ENCODE peak calls at places on chromosome 2, in ten cellular contexts. One of them, this sample, is unnamed.
A peak's percentile ranks its signal among the peaks of the same experiment; 100 is the strongest.

GRCh38 chr2:226767056-226767813 is 32.4 kb downstream of the IRS1 start:
- DNase-seq in glomerular endothelial cell: no peak
- DNase-seq in transverse colon: no peak
- DNase-seq in HTR-8/SVneo: no peak
- DNase-seq in ELR: no peak
- DNase-seq in globus pallidus: no peak
- DNase-seq in ecto neural progenitor cell: no peak
- DNase-seq in A172: no peak
- DNase-seq in AML-193: no peak
- DNase-seq in PC-3: no peak
- DNase-seq in this sample: no peak

GRCh38 chr2:240203842-240204270 is 63.4 kb upstream of the OTOS start:
- DNase-seq in transverse colon: no peak
- DNase-seq in ELR: no peak
- DNase-seq in HTR-8/SVneo: no peak
- DNase-seq in AML-193: no peak
- DNase-seq in glomerular endothelial cell: no peak
- DNase-seq in globus pallidus: no peak
- DNase-seq in A172: no peak
- DNase-seq in PC-3: no peak
- DNase-seq in ecto neural progenitor cell: no peak
- DNase-seq in this sample: no peak

GRCh38 chr2:177165103-177165583 is 47.5 kb upstream of the HNRNPA3 start:
- DNase-seq in HTR-8/SVneo: no peak
- DNase-seq in AML-193: peak; percentile 53
- DNase-seq in ELR: peak; percentile 67
- DNase-seq in ecto neural progenitor cell: no peak
- DNase-seq in PC-3: peak; percentile 33
- DNase-seq in A172: peak; percentile 37
- DNase-seq in transverse colon: peak; percentile 24
- DNase-seq in globus pallidus: peak; percentile 83
- DNase-seq in glomerular endothelial cell: no peak
- DNase-seq in this sample: peak; percentile 49

GRCh38 chr2:11573418-11574175 is 39.8 kb downstream of the GREB1 start:
- DNase-seq in transverse colon: no peak
- DNase-seq in AML-193: no peak
- DNase-seq in A172: peak; percentile 94
- DNase-seq in glomerular endothelial cell: no peak
- DNase-seq in ecto neural progenitor cell: no peak
- DNase-seq in globus pallidus: no peak
- DNase-seq in PC-3: peak; percentile 14
- DNase-seq in ELR: peak; percentile 63
- DNase-seq in HTR-8/SVneo: peak; percentile 74
- DNase-seq in this sample: peak; percentile 54

GRCh38 chr2:137888845-137889244 is 75.4 kb upstream of the HNMT start:
- DNase-seq in glomerular endothelial cell: no peak
- DNase-seq in globus pallidus: peak; percentile 3
- DNase-seq in PC-3: peak; percentile 66
- DNase-seq in transverse colon: peak; percentile 29
- DNase-seq in ELR: peak; percentile 30
- DNase-seq in HTR-8/SVneo: peak; percentile 14
- DNase-seq in ecto neural progenitor cell: peak; percentile 60
- DNase-seq in AML-193: no peak
- DNase-seq in A172: peak; percentile 57
- DNase-seq in this sample: no peak

GRCh38 chr2:70111752-70112591 is 24.7 kb downstream of the PCBP1 start:
- DNase-seq in A172: no peak
- DNase-seq in globus pallidus: no peak
- DNase-seq in PC-3: no peak
- DNase-seq in transverse colon: no peak
- DNase-seq in AML-193: no peak
- DNase-seq in glomerular endothelial cell: no peak
- DNase-seq in ELR: peak; percentile 39
- DNase-seq in HTR-8/SVneo: no peak
- DNase-seq in ecto neural progenitor cell: no peak
- DNase-seq in this sample: peak; percentile 75

GRCh38 chr2:109473616-109474318 is 140.0 kb downstream of the SEPTIN10 start:
- DNase-seq in AML-193: no peak
- DNase-seq in glomerular endothelial cell: no peak
- DNase-seq in ELR: no peak
- DNase-seq in ecto neural progenitor cell: no peak
- DNase-seq in transverse colon: peak; percentile 33
- DNase-seq in globus pallidus: no peak
- DNase-seq in A172: no peak
- DNase-seq in PC-3: no peak
- DNase-seq in HTR-8/SVneo: no peak
- DNase-seq in this sample: no peak

GRCh38 chr2:233037078-233037477 is 4.6 kb downstream of the NEU2 start:
- DNase-seq in AML-193: no peak
- DNase-seq in ecto neural progenitor cell: no peak
- DNase-seq in glomerular endothelial cell: no peak
- DNase-seq in PC-3: peak; percentile 88
- DNase-seq in transverse colon: no peak
- DNase-seq in globus pallidus: no peak
- DNase-seq in A172: peak; percentile 65
- DNase-seq in HTR-8/SVneo: no peak
- DNase-seq in ELR: peak; percentile 67
- DNase-seq in this sample: peak; percentile 53

GRCh38 chr2:96102596-96103387 is 13.6 kb downstream of the ADRA2B start:
- DNase-seq in A172: no peak
- DNase-seq in ELR: no peak
- DNase-seq in globus pallidus: no peak
- DNase-seq in PC-3: no peak
- DNase-seq in AML-193: no peak
- DNase-seq in ecto neural progenitor cell: no peak
- DNase-seq in HTR-8/SVneo: no peak
- DNase-seq in glomerular endothelial cell: no peak
- DNase-seq in transverse colon: peak; percentile 2
- DNase-seq in this sample: no peak

GRCh38 chr2:58798787-58799186 is 557.7 kb upstream of the FANCL start:
- DNase-seq in globus pallidus: no peak
- DNase-seq in ELR: no peak
- DNase-seq in glomerular endothelial cell: no peak
- DNase-seq in A172: no peak
- DNase-seq in AML-193: no peak
- DNase-seq in HTR-8/SVneo: no peak
- DNase-seq in transverse colon: no peak
- DNase-seq in ecto neural progenitor cell: no peak
- DNase-seq in PC-3: no peak
- DNase-seq in this sample: no peak

GRCh38 chr2:79530443-79530842 is 17.6 kb downstream of the CTNNA2 start:
- DNase-seq in ecto neural progenitor cell: no peak
- DNase-seq in AML-193: no peak
- DNase-seq in PC-3: peak; percentile 3
- DNase-seq in HTR-8/SVneo: no peak
- DNase-seq in ELR: peak; percentile 33
- DNase-seq in transverse colon: no peak
- DNase-seq in A172: peak; percentile 19
- DNase-seq in globus pallidus: peak; percentile 40
- DNase-seq in glomerular endothelial cell: no peak
- DNase-seq in this sample: peak; percentile 1

GRCh38 chr2:5322414-5322813 is 369.8 kb upstream of the SOX11 start:
- DNase-seq in A172: no peak
- DNase-seq in HTR-8/SVneo: no peak
- DNase-seq in globus pallidus: no peak
- DNase-seq in ELR: no peak
- DNase-seq in glomerular endothelial cell: no peak
- DNase-seq in AML-193: no peak
- DNase-seq in PC-3: no peak
- DNase-seq in ecto neural progenitor cell: no peak
- DNase-seq in transverse colon: no peak
- DNase-seq in this sample: no peak

GRCh38 chr2:71126957-71127356 is 3.1 kb downstream of the MCEE start:
- DNase-seq in HTR-8/SVneo: no peak
- DNase-seq in transverse colon: no peak
- DNase-seq in PC-3: no peak
- DNase-seq in glomerular endothelial cell: no peak
- DNase-seq in A172: no peak
- DNase-seq in ELR: no peak
- DNase-seq in AML-193: no peak
- DNase-seq in globus pallidus: no peak
- DNase-seq in ecto neural progenitor cell: no peak
- DNase-seq in this sample: no peak

GRCh38 chr2:96907405-96908041 is 37.6 kb upstream of the SEMA4C start:
- DNase-seq in ecto neural progenitor cell: peak; percentile 85
- DNase-seq in HTR-8/SVneo: no peak
- DNase-seq in ELR: no peak
- DNase-seq in transverse colon: peak; percentile 63
- DNase-seq in glomerular endothelial cell: no peak
- DNase-seq in PC-3: no peak
- DNase-seq in AML-193: no peak
- DNase-seq in A172: no peak
- DNase-seq in globus pallidus: peak; percentile 70
- DNase-seq in this sample: peak; percentile 81

GRCh38 chr2:237691200-237691907 is 64.0 kb downstream of the LRRFIP1 start:
- DNase-seq in globus pallidus: no peak
- DNase-seq in PC-3: peak; percentile 24
- DNase-seq in HTR-8/SVneo: peak; percentile 89
- DNase-seq in AML-193: no peak
- DNase-seq in ecto neural progenitor cell: peak; percentile 76
- DNase-seq in transverse colon: peak; percentile 56
- DNase-seq in ELR: no peak
- DNase-seq in A172: no peak
- DNase-seq in glomerular endothelial cell: no peak
- DNase-seq in this sample: no peak

GRCh38 chr2:23385748-23386421 is 906 bp downstream of the KLHL29 start:
- DNase-seq in PC-3: no peak
- DNase-seq in A172: no peak
- DNase-seq in transverse colon: no peak
- DNase-seq in ELR: peak; percentile 45
- DNase-seq in glomerular endothelial cell: no peak
- DNase-seq in HTR-8/SVneo: peak; percentile 41
- DNase-seq in ecto neural progenitor cell: peak; percentile 59
- DNase-seq in AML-193: no peak
- DNase-seq in globus pallidus: no peak
- DNase-seq in this sample: peak; percentile 34

GRCh38 chr2:115303-115702 is 69.0 kb upstream of the FAM110C start:
- DNase-seq in AML-193: no peak
- DNase-seq in glomerular endothelial cell: no peak
- DNase-seq in transverse colon: no peak
- DNase-seq in A172: peak; percentile 26
- DNase-seq in globus pallidus: no peak
- DNase-seq in ELR: no peak
- DNase-seq in PC-3: peak; percentile 64
- DNase-seq in HTR-8/SVneo: no peak
- DNase-seq in ecto neural progenitor cell: no peak
- DNase-seq in this sample: no peak

GRCh38 chr2:238963970-238964331 is 116.1 kb downstream of the TWIST2 start:
- DNase-seq in glomerular endothelial cell: no peak
- DNase-seq in transverse colon: no peak
- DNase-seq in A172: no peak
- DNase-seq in ELR: no peak
- DNase-seq in AML-193: no peak
- DNase-seq in globus pallidus: no peak
- DNase-seq in PC-3: no peak
- DNase-seq in HTR-8/SVneo: no peak
- DNase-seq in ecto neural progenitor cell: no peak
- DNase-seq in this sample: no peak

GRCh38 chr2:139259422-139260051 is 479.3 kb upstream of the NXPH2 start:
- DNase-seq in ecto neural progenitor cell: no peak
- DNase-seq in PC-3: no peak
- DNase-seq in ELR: no peak
- DNase-seq in HTR-8/SVneo: no peak
- DNase-seq in glomerular endothelial cell: no peak
- DNase-seq in AML-193: no peak
- DNase-seq in globus pallidus: no peak
- DNase-seq in A172: no peak
- DNase-seq in transverse colon: no peak
- DNase-seq in this sample: no peak

GRCh38 chr2:239521518-239521815 is 120.6 kb upstream of the HDAC4 start:
- DNase-seq in glomerular endothelial cell: no peak
- DNase-seq in ELR: no peak
- DNase-seq in PC-3: no peak
- DNase-seq in A172: no peak
- DNase-seq in HTR-8/SVneo: no peak
- DNase-seq in AML-193: no peak
- DNase-seq in transverse colon: no peak
- DNase-seq in ecto neural progenitor cell: no peak
- DNase-seq in globus pallidus: no peak
- DNase-seq in this sample: no peak

GRCh38 chr2:159961005-159961404 is 101.4 kb downstream of the PLA2R1 start:
- DNase-seq in glomerular endothelial cell: no peak
- DNase-seq in ELR: peak; percentile 11
- DNase-seq in globus pallidus: no peak
- DNase-seq in A172: peak; percentile 14
- DNase-seq in ecto neural progenitor cell: no peak
- DNase-seq in AML-193: no peak
- DNase-seq in HTR-8/SVneo: no peak
- DNase-seq in PC-3: peak; percentile 39
- DNase-seq in transverse colon: no peak
- DNase-seq in this sample: peak; percentile 18

GRCh38 chr2:233448220-233448559 is 93.9 kb downstream of the DGKD start:
- DNase-seq in glomerular endothelial cell: no peak
- DNase-seq in A172: no peak
- DNase-seq in globus pallidus: no peak
- DNase-seq in transverse colon: no peak
- DNase-seq in PC-3: peak; percentile 17
- DNase-seq in ecto neural progenitor cell: no peak
- DNase-seq in HTR-8/SVneo: no peak
- DNase-seq in AML-193: no peak
- DNase-seq in ELR: peak; percentile 40
- DNase-seq in this sample: no peak

GRCh38 chr2:113167115-113167932 is 6.4 kb upstream of the PSD4 start:
- DNase-seq in globus pallidus: no peak
- DNase-seq in AML-193: no peak
- DNase-seq in HTR-8/SVneo: no peak
- DNase-seq in A172: no peak
- DNase-seq in PC-3: no peak
- DNase-seq in ELR: no peak
- DNase-seq in transverse colon: peak; percentile 82
- DNase-seq in glomerular endothelial cell: no peak
- DNase-seq in ecto neural progenitor cell: no peak
- DNase-seq in this sample: peak; percentile 27

GRCh38 chr2:60958800-60959199 is 58.7 kb upstream of the PEX13 start:
- DNase-seq in ELR: peak; percentile 64
- DNase-seq in HTR-8/SVneo: no peak
- DNase-seq in AML-193: no peak
- DNase-seq in globus pallidus: no peak
- DNase-seq in ecto neural progenitor cell: no peak
- DNase-seq in PC-3: peak; percentile 78
- DNase-seq in transverse colon: no peak
- DNase-seq in glomerular endothelial cell: peak; percentile 68
- DNase-seq in A172: peak; percentile 53
- DNase-seq in this sample: peak; percentile 64

GRCh38 chr2:240850756-240851077 is 17.9 kb upstream of the AGXT start:
- DNase-seq in transverse colon: no peak
- DNase-seq in ELR: no peak
- DNase-seq in glomerular endothelial cell: no peak
- DNase-seq in ecto neural progenitor cell: no peak
- DNase-seq in PC-3: no peak
- DNase-seq in HTR-8/SVneo: no peak
- DNase-seq in A172: no peak
- DNase-seq in globus pallidus: no peak
- DNase-seq in AML-193: no peak
- DNase-seq in this sample: no peak

GRCh38 chr2:79432731-79433146 is 80.1 kb upstream of the CTNNA2 start:
- DNase-seq in A172: no peak
- DNase-seq in HTR-8/SVneo: no peak
- DNase-seq in ecto neural progenitor cell: no peak
- DNase-seq in AML-193: no peak
- DNase-seq in PC-3: no peak
- DNase-seq in transverse colon: no peak
- DNase-seq in globus pallidus: peak; percentile 73
- DNase-seq in ELR: no peak
- DNase-seq in glomerular endothelial cell: no peak
- DNase-seq in this sample: no peak

GRCh38 chr2:230898016-230898415 is 27.0 kb downstream of the GPR55 start:
- DNase-seq in ELR: no peak
- DNase-seq in ecto neural progenitor cell: peak; percentile 41
- DNase-seq in transverse colon: peak; percentile 5
- DNase-seq in PC-3: no peak
- DNase-seq in glomerular endothelial cell: no peak
- DNase-seq in AML-193: no peak
- DNase-seq in HTR-8/SVneo: no peak
- DNase-seq in globus pallidus: no peak
- DNase-seq in A172: no peak
- DNase-seq in this sample: no peak

GRCh38 chr2:238106698-238107524 is 6.8 kb downstream of the ESPNL start:
- DNase-seq in glomerular endothelial cell: no peak
- DNase-seq in ELR: peak; percentile 41
- DNase-seq in globus pallidus: no peak
- DNase-seq in HTR-8/SVneo: no peak
- DNase-seq in AML-193: no peak
- DNase-seq in PC-3: peak; percentile 49
- DNase-seq in transverse colon: peak; percentile 39
- DNase-seq in ecto neural progenitor cell: peak; percentile 68
- DNase-seq in A172: no peak
- DNase-seq in this sample: no peak

This sample was measured in AG10803.